ENCODE peak calls at places on chromosomes 7 and 10, in seven cellular contexts. M, W, S, G, E, Z and V are unnamed samples.

GRCh38 chr10:112706580-112706979 is 243.5 kb upstream of the TCF7L2 start:
- DNase-seq in M (no peak), W (no peak), S (no peak), G (no peak), E (no peak), Z (no peak), V (no peak)

GRCh38 chr7:158278745-158279320 is 308.8 kb downstream of the PTPRN2 start:
- DNase-seq in M (no peak), W (no peak), S (peak), G (no peak), E (no peak), Z (no peak), V (no peak)

GRCh38 chr7:114081606-114082425 is 163.0 kb upstream of the PPP1R3A start:
- DNase-seq in M (peak), W (peak), S (no peak), G (peak), E (peak), Z (peak), V (peak)

GRCh38 chr7:55254596-55255500 is 110.3 kb upstream of the LANCL2 start:
- DNase-seq in M (peak), W (peak), S (peak), G (peak), E (peak), Z (peak), V (peak)

GRCh38 chr10:77392851-77393250 is 244.8 kb downstream of the KCNMA1 start:
- DNase-seq in M (no peak), W (peak), S (no peak), G (no peak), E (peak), Z (peak), V (peak)

GRCh38 chr7:112042631-112043030 is 163.6 kb downstream of the DOCK4 start:
- DNase-seq in M (no peak), W (no peak), S (no peak), G (no peak), E (no peak), Z (no peak), V (no peak)

GRCh38 chr7:121428857-121429489 is 32.9 kb upstream of the FAM3C start:
- DNase-seq in M (no peak), W (peak), S (no peak), G (no peak), E (no peak), Z (no peak), V (no peak)

GRCh38 chr10:94103902-94104301 is 110.2 kb downstream of the PLCE1 start:
- DNase-seq in M (no peak), W (peak), S (no peak), G (no peak), E (no peak), Z (no peak), V (no peak)

GRCh38 chr7:148964510-148965267 is 63.6 kb downstream of the PDIA4 start:
- DNase-seq in M (no peak), W (peak), S (no peak), G (peak), E (no peak), Z (no peak), V (no peak)

GRCh38 chr7:70645876-70646336 is 486.0 kb upstream of the GALNT17 start:
- DNase-seq in M (no peak), W (no peak), S (no peak), G (no peak), E (no peak), Z (no peak), V (no peak)

GRCh38 chr7:67976490-67976889 is 979.9 kb downstream of the TYW1 start:
- DNase-seq in M (no peak), W (no peak), S (no peak), G (no peak), E (no peak), Z (no peak), V (no peak)

GRCh38 chr10:63711866-63712716 is 190.9 kb downstream of the REEP3 start:
- DNase-seq in M (no peak), W (peak), S (peak), G (no peak), E (peak), Z (peak), V (peak)

DNA sequence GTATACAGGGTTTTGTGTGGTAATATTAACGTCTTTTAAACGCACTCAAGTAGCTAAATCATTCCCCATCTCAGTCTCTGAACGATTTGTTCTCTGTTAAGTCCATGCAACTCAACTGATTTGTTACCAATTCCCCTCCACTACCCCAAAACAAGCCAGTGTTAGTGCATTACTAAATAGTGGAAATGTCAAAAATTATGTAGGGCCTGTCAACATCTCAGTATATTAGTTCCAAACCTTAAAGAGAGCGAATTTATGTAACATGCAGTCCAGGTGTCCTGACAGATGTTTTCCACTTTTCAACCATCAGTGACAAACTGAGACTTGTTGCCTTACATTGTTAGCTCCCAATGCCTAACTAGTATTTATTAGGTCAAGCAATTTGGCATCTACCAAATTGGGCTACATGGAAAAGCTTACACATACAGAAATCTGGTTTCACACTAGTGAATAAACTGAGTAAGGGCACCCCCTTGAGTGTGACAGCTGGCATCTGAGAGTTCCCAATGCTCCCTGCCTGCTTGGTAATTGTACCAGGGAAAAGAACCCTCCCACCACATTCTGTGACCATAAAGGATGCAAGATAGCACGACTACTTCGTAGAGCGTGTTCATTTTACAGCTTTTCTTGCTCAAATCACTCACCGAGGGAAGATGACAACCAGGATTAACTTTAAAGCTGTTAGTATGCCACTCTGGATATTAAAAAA is 12.1 kb downstream of the HNRNPA2B1 start:
- DNase-seq in M (peak), W (no peak), S (no peak), G (peak), E (no peak), Z (no peak), V (no peak)
- TF ChIP-seq CTCF in M (no peak), W (no peak), S (no peak), G (no peak), E (no peak), Z (no peak), V (no peak)

GRCh38 chr7:17971392-17971791 is 31.1 kb upstream of the SNX13 start:
- DNase-seq in M (no peak), W (peak), S (no peak), G (no peak), E (no peak), Z (no peak), V (peak)
- TF ChIP-seq CTCF in M (no peak), W (no peak), S (no peak), G (no peak), E (peak), Z (peak), V (peak)

DNA sequence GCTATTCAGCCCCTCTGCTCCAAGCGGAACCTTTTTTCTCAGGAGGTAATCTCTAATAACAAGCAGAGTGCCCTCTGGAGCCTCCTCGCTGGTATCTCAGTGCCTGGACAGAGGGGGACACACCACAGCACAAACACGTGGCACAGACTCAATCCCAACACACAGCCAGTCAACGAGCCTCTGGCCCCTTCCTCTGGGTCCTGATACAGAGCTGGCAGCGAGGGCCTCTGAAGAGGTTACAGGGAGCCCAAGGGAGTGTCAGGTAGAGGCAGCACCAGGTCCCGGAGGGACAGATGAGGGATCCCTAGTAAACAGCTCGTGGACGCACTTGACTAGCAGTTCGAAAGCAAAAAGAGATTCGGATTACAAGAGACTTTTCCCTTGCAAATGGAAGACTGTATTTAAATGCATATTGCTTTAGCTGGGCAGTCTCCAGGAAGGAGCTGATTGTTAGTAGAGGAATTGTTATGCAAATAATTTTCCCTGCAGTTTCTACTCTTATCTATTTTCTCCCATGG is 14.1 kb downstream of the CXCL12 start:
- DNase-seq in M (no peak), W (no peak), S (no peak), G (no peak), E (no peak), Z (no peak), V (no peak)
- TF ChIP-seq CTCF in M (no peak), W (no peak), S (peak), G (no peak), E (peak), Z (no peak), V (no peak)

GRCh38 chr7:132053871-132054270 is 497.4 kb upstream of the PODXL start:
- DNase-seq in M (no peak), W (no peak), S (no peak), G (no peak), E (no peak), Z (no peak), V (no peak)

GRCh38 chr7:132045002-132045401 is 488.6 kb upstream of the PODXL start:
- DNase-seq in M (no peak), W (no peak), S (no peak), G (no peak), E (no peak), Z (no peak), V (no peak)

GRCh38 chr7:132044247-132044646 is 487.8 kb upstream of the PODXL start:
- DNase-seq in M (no peak), W (no peak), S (no peak), G (no peak), E (no peak), Z (no peak), V (no peak)

GRCh38 chr7:132045481-132045980 is 489.1 kb upstream of the PODXL start:
- DNase-seq in M (no peak), W (no peak), S (no peak), G (no peak), E (no peak), Z (no peak), V (no peak)

DNA sequence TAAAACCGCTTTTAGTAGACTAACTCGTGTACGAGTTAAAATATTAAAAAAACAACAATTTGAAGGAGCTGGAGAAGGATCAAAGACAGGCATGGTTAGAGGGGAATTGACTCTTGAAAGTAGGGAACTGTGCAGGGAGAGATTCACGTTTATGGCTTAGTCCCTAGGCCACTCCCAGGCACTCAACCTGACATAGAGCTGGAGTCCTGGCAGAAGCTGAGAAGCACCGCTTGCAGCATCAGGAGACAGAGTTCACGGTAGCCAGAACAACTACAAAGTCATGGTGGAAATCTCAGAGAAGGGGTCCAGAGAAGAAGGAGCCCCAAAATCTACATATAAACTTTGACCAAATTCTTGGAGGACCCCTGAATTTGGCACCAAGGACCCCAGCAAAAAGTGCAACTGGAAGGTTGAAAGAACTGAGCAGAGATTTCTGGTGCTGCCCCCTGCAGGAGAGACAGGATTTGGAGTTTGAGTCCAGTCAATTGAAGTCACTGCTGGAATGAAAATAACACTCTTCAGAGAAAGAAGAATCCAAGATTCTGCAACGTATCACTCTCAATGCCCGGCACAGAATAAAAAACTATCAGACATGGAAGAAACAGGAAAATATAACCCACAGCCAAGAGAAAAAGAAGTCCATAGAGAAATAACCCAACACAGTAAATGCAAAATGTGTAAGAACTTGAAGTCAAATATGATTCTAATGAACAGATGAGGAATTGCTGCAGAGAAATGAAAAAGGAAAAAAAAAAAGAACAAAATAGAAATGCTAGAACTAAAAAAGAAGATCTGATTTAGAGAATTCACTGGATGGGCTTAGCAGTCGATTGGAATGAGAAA is 493.3 kb upstream of the PODXL start:
- DNase-seq in M (peak), W (peak), S (no peak), G (peak), E (no peak), Z (peak), V (peak)
- TF ChIP-seq CTCF in M (peak), W (peak), S (peak), G (peak), E (peak), Z (peak), V (peak)